ENCODE peak calls at places on chromosomes 3 and 15, in five cellular contexts. B, E, Q, L and P are unnamed samples.

GRCh38 chr3:174495928-174496327 is 363.2 kb upstream of the NAALADL2 start:
- DNase-seq in B (no peak), E (no peak), Q (no peak), L (no peak), P (no peak)

GRCh38 chr3:135694142-135694541 is 271.4 kb upstream of the PPP2R3A start:
- DNase-seq in B (no peak), E (no peak), Q (no peak), L (no peak), P (no peak)

GRCh38 chr3:78917541-78917940 is 850.3 kb downstream of the ROBO1 start:
- DNase-seq in B (no peak), E (no peak), Q (no peak), L (no peak), P (no peak)

GRCh38 chr15:78540955-78541743 is 905 bp downstream of the PSMA4 start:
- DNase-seq in B (no peak), E (peak; percentile 12), Q (no peak), L (no peak), P (no peak)

GRCh38 chr3:165502707-165503106 is 306.5 kb upstream of the SLITRK3 start:
- DNase-seq in B (no peak), E (no peak), Q (no peak), L (no peak), P (no peak)

GRCh38 chr15:44798815-44799214 is 62.5 kb downstream of the TRIM69 start:
- DNase-seq in B (no peak), E (peak; percentile 19), Q (no peak), L (no peak), P (no peak)

GRCh38 chr3:106299300-106300098 is 430.7 kb upstream of the CBLB start:
- DNase-seq in B (no peak), E (peak; percentile 9), Q (no peak), L (no peak), P (no peak)

GRCh38 chr3:71416868-71417267 is 166.7 kb downstream of the FOXP1 start:
- DNase-seq in B (no peak), E (peak; percentile 42), Q (no peak), L (no peak), P (no peak)

GRCh38 chr3:140242818-140243276 is 307.9 kb downstream of the CLSTN2 start:
- DNase-seq in B (peak; percentile 10), E (no peak), Q (no peak), L (no peak), P (no peak)

GRCh38 chr15:41507820-41508290 is 5.8 kb downstream of the LTK start:
- DNase-seq in B (no peak), E (no peak), Q (no peak), L (no peak), P (peak; percentile 94)

GRCh38 chr3:171790898-171791694 is 19.2 kb downstream of the PLD1 start:
- DNase-seq in B (no peak), E (no peak), Q (no peak), L (no peak), P (no peak)

GRCh38 chr3:103295974-103296570 is 861.3 kb downstream of the ZPLD1 start:
- DNase-seq in B (no peak), E (peak; percentile 18), Q (no peak), L (no peak), P (no peak)

GRCh38 chr3:135736740-135737139 is 228.8 kb upstream of the PPP2R3A start:
- DNase-seq in B (no peak), E (peak; percentile 20), Q (no peak), L (no peak), P (no peak)

GRCh38 chr3:111936191-111936841 is 42.5 kb upstream of the ABHD10 start:
- DNase-seq in B (no peak), E (peak; percentile 48), Q (no peak), L (no peak), P (no peak)

GRCh38 chr15:52492132-52492531 is 36.5 kb downstream of the MYO5A start:
- DNase-seq in B (no peak), E (no peak), Q (no peak), L (no peak), P (no peak)

GRCh38 chr3:29718661-29719065 is 437.8 kb downstream of the RBMS3 start:
- DNase-seq in B (no peak), E (no peak), Q (no peak), L (no peak), P (peak; percentile 17)

GRCh38 chr15:69132935-69133861 is 27.2 kb upstream of the GLCE start:
- DNase-seq in B (no peak), E (peak; percentile 20), Q (no peak), L (no peak), P (no peak)

GRCh38 chr15:81168680-81169079 is 28.0 kb upstream of the IL16 start:
- DNase-seq in B (no peak), E (no peak), Q (no peak), L (no peak), P (no peak)

GRCh38 chr15:31560643-31561042 is 234.0 kb downstream of the KLF13 start:
- DNase-seq in B (no peak), E (no peak), Q (no peak), L (no peak), P (no peak)

GRCh38 chr3:71514621-71515020 is 68.9 kb downstream of the FOXP1 start:
- DNase-seq in B (no peak), E (no peak), Q (no peak), L (no peak), P (no peak)

GRCh38 chr3:88433572-88433971 is 283.8 kb downstream of the C3orf38 start:
- DNase-seq in B (no peak), E (no peak), Q (no peak), L (no peak), P (no peak)

GRCh38 chr15:64092864-64093626 is 593 bp downstream of the CIAO2A start:
- DNase-seq in B (peak; percentile 43), E (peak; percentile 61), Q (peak; percentile 29), L (no peak), P (peak; percentile 56)

GRCh38 chr15:64092075-64092820 is 1.4 kb downstream of the CIAO2A start:
- DNase-seq in B (no peak), E (peak; percentile 44), Q (no peak), L (no peak), P (no peak)

GRCh38 chr15:64095431-64095794 is 369 bp upstream of the SNX1 start:
- DNase-seq in B (no peak), E (no peak), Q (no peak), L (no peak), P (no peak)

GRCh38 chr15:64095795-64096485 is at the start of gene SNX1:
- DNase-seq in B (peak; percentile 95), E (peak; percentile 95), Q (peak; percentile 94), L (peak; percentile 97), P (peak; percentile 94)

GRCh38 chr15:64093627-64094417 is at the start of gene CIAO2A:
- DNase-seq in B (peak; percentile 96), E (peak; percentile 100), Q (peak; percentile 97), L (peak; percentile 98), P (peak; percentile 97)
- TF ChIP-seq POLR2A in B (peak; percentile 66), E (peak; percentile 82), Q (peak; percentile 26), L (peak; percentile 52), P (peak; percentile 82)

DNA sequence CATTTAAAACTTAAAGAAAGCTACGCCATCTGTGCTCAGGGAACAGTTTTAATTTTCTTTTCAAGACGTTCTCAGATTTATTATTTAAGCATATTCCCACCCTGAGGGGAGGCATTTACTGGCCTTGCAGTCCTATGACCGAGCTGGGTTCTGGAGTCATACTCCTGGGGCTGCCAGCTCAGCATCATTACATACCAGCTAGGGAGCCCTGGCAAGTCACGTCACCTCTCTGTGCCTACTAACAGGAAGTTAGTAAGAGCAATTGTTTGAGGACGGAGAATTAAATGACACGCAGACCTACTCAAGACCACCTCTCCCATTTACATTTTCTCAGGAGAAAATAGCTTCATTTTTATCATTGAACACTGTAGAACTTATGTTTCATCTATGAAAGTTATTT is 5.8 kb downstream of the CDCP1 start:
- DNase-seq in B (no peak), E (no peak), Q (no peak), L (no peak), P (no peak)
- H3K4me1 ChIP-seq in B (peaks cover 50% of the 10 kb centered on the region), E (peaks cover 8% of the 10 kb centered on the region), Q (peaks cover 4% of the 10 kb centered on the region), L (peaks cover 11% of the 10 kb centered on the region), P (peaks cover 17% of the 10 kb centered on the region)

GRCh38 chr15:63118854-63119253 is 2.8 kb upstream of the LACTB start:
- DNase-seq in B (no peak), E (no peak), Q (no peak), L (no peak), P (no peak)

GRCh38 chr15:63124506-63124905 is 2.8 kb downstream of the LACTB start:
- DNase-seq in B (no peak), E (no peak), Q (no peak), L (no peak), P (no peak)

GRCh38 chr15:63126726-63127125 is 5.1 kb downstream of the LACTB start:
- DNase-seq in B (no peak), E (no peak), Q (no peak), L (no peak), P (no peak)

GRCh38 chr15:63121382-63122001 is at the start of gene LACTB:
- DNase-seq in B (peak; percentile 90), E (peak; percentile 94), Q (peak; percentile 82), L (peak; percentile 93), P (peak; percentile 89)

DNA sequence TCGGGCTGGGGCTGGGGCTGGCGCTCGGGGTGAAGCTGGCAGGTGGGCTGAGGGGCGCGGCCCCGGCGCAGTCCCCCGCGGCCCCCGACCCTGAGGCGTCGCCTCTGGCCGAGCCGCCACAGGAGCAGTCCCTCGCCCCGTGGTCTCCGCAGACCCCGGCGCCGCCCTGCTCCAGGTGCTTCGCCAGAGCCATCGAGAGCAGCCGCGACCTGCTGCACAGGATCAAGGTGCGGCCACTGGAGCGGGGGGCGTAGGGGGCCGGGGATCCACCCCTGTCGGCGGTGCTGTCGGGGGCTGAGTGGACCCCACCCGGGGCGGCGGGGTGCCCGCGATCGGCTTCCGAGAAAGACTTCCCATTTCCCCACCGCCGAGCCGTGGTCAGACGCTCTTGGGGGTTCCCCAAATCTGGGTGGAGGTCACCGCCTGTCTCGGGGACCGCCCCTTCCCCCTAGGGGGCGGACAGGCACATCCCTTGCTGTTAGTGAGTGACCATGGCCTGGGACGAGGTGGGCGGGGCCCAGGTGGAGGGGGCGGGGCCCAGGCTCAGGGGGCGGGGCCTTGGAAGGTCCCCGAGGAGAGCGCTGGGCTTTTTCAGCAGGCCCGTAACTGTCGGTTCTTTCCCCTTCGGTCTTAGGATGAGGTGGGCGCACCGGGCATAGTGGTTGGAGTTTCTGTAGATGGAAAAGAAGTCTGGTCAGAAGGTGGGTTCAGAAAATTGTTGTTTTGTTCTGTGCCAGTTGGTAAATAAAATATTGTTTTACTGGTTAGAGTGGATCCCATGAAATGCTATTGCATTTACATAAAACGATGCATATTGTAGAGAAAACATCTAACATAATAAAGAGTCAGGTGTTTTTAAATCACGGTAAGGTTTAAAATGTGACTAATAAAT is 587 bp downstream of the LACTB start:
- DNase-seq in B (peak; percentile 84), E (peak; percentile 90), Q (peak; percentile 87), L (peak; percentile 93), P (peak; percentile 89)
- TF ChIP-seq CTCF in B (peak; percentile 22), E (no peak), Q (no peak), L (no peak), P (peak; percentile 27)

DNA sequence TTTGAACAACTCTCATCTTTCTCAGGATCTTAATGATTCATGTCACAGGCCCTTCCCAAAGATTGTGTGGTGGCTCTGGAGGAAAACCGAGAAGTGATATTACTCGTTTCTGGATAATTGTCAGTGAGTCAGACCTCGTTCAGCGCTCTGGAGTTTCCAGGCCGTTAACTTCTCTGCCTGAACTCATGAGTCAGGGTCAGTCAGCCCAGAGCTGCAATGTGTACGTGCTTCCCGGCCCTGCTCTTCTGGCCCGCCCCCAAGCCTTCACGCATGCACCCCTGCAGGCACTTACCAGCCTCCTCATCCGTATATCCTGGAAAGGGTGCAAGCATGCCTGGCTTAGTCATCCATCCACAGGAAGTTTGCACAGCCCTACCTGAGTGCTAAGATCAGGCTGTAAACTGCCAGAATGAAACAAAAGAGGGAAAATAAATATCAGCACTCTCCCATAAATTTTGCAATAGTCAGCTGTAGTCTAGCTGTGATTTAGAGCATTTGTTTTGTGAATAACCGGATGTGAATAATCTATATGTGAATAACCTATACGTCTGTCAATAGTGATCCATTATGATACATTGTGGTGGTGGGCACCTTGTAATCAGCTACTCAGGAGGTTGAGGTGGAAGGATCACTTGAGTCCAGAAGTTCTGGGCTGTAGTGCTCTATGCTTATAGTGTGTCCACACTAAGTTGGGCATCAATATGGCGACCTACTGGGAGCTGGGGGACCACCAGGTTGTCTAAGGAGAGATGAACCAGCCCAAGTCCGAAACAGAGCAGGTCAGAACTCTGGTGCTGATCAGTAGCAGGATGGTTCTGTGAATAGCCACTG is 35.3 kb upstream of the SEMA4B start:
- DNase-seq in B (peak; percentile 23), E (peak; percentile 100), Q (peak; percentile 43), L (peak; percentile 82), P (peak; percentile 99)
- TF ChIP-seq POLR2A in B (no peak), E (no peak), Q (no peak), L (peak; percentile 17), P (no peak)